ENCODE peak calls at places on chromosomes 13 and 19, in ten cellular contexts. V is adrenal gland, M is stomach, U is thyroid gland, A is GM23248, G is breast epithelium, T is heart right ventricle, D is tibial nerve, R is MM.1S, Z is psoas muscle. N is an unnamed sample. For H3K9me3, the result is how much of the 10 kb centered on the place peaks cover.

GRCh38 chr13:79393564-79394249 is 12.3 kb downstream of the RBM26 start:
- DNase-seq in V (no peak), M (peak), U (no peak), A (no peak), G (no peak), T (no peak), D (peak), R (peak), Z (no peak), N (no peak)

GRCh38 chr13:43880930-43881329 is 1.2 kb downstream of the LACC1 start:
- DNase-seq in V (no peak), M (no peak), U (no peak), A (peak), G (no peak), T (no peak), D (no peak), R (no peak), Z (no peak), N (no peak)

GRCh38 chr19:17931532-17932191 is 1.2 kb upstream of the CCDC124 start:
- DNase-seq in V (no peak), M (no peak), U (peak), A (no peak), G (no peak), T (no peak), D (no peak), R (no peak), Z (no peak), N (no peak)

GRCh38 chr13:23615677-23616076 is 45.5 kb downstream of the TNFRSF19 start:
- DNase-seq in V (no peak), M (no peak), U (no peak), A (no peak), G (no peak), T (no peak), D (no peak), R (no peak), Z (no peak), N (no peak)

GRCh38 chr19:44576843-44577565 is 36.4 kb upstream of the IGSF23 start:
- DNase-seq in V (no peak), M (peak), U (peak), A (peak), G (no peak), T (no peak), D (no peak), R (peak), Z (no peak), N (peak)

GRCh38 chr19:3698386-3698950 is 1.8 kb downstream of the PIP5K1C start:
- DNase-seq in V (no peak), M (no peak), U (no peak), A (peak), G (no peak), T (no peak), D (no peak), R (no peak), Z (no peak), N (no peak)

GRCh38 chr13:21150013-21150412 is 26.3 kb downstream of the SKA3 start:
- DNase-seq in V (no peak), M (no peak), U (no peak), A (no peak), G (no peak), T (no peak), D (no peak), R (no peak), Z (no peak), N (no peak)

GRCh38 chr19:33035461-33035860 is 29.2 kb downstream of the RHPN2 start:
- DNase-seq in V (no peak), M (no peak), U (no peak), A (no peak), G (no peak), T (no peak), D (no peak), R (no peak), Z (no peak), N (no peak)

GRCh38 chr13:67119481-67119883 is 110.7 kb downstream of the PCDH9 start:
- DNase-seq in V (no peak), M (no peak), U (no peak), A (peak), G (no peak), T (no peak), D (no peak), R (no peak), Z (no peak), N (peak)

GRCh38 chr19:4326837-4327251 is 11.8 kb downstream of the STAP2 start:
- DNase-seq in V (peak), M (no peak), U (no peak), A (no peak), G (no peak), T (no peak), D (no peak), R (no peak), Z (no peak), N (no peak)

GRCh38 chr13:25463496-25463895 is 91.7 kb downstream of the ATP8A2 start:
- DNase-seq in V (no peak), M (no peak), U (no peak), A (peak), G (no peak), T (no peak), D (no peak), R (no peak), Z (no peak), N (no peak)

GRCh38 chr19:18507021-18507726 is 14.7 kb downstream of the ELL start:
- DNase-seq in V (no peak), M (peak), U (no peak), A (no peak), G (no peak), T (peak), D (no peak), R (no peak), Z (peak), N (peak)

GRCh38 chr13:102399791-102400618 is 1.8 kb downstream of the FGF14 start:
- DNase-seq in V (no peak), M (no peak), U (peak), A (peak), G (no peak), T (peak), D (no peak), R (peak), Z (peak), N (no peak)

GRCh38 chr13:99908129-99908805 is 63.3 kb downstream of the ZIC5 start:
- DNase-seq in V (no peak), M (peak), U (no peak), A (no peak), G (no peak), T (no peak), D (no peak), R (no peak), Z (no peak), N (peak)

GRCh38 chr19:10809693-10810285 is 26.2 kb downstream of the TMED1 start:
- DNase-seq in V (no peak), M (no peak), U (no peak), A (no peak), G (no peak), T (no peak), D (no peak), R (no peak), Z (no peak), N (no peak)

GRCh38 chr13:101881593-101881992 is 429.1 kb downstream of the ITGBL1 start:
- DNase-seq in V (no peak), M (no peak), U (no peak), A (no peak), G (no peak), T (no peak), D (no peak), R (no peak), Z (no peak), N (no peak)

GRCh38 chr13:27339299-27339698 is 68.7 kb downstream of the RASL11A start:
- DNase-seq in V (no peak), M (peak), U (no peak), A (peak), G (no peak), T (no peak), D (peak), R (peak), Z (no peak), N (peak)

GRCh38 chr19:2604747-2605329 is 97.7 kb downstream of the GNG7 start:
- DNase-seq in V (no peak), M (no peak), U (no peak), A (no peak), G (no peak), T (no peak), D (no peak), R (no peak), Z (no peak), N (no peak)

GRCh38 chr13:64917566-64917965 is 2312.6 kb downstream of the PCDH9 start:
- DNase-seq in V (no peak), M (no peak), U (no peak), A (no peak), G (no peak), T (no peak), D (no peak), R (no peak), Z (no peak), N (no peak)

GRCh38 chr19:44626067-44626624 is 12.8 kb downstream of the IGSF23 start:
- DNase-seq in V (no peak), M (no peak), U (peak), A (peak), G (peak), T (no peak), D (no peak), R (no peak), Z (no peak), N (peak)

GRCh38 chr13:42498521-42498920 is 75.4 kb upstream of the TNFSF11 start:
- DNase-seq in V (no peak), M (no peak), U (no peak), A (no peak), G (no peak), T (no peak), D (no peak), R (no peak), Z (no peak), N (no peak)

GRCh38 chr13:99237981-99238662 is 20.1 kb downstream of the GPR18 start:
- DNase-seq in V (no peak), M (no peak), U (peak), A (no peak), G (no peak), T (no peak), D (no peak), R (no peak), Z (no peak), N (no peak)

GRCh38 chr19:21432590-21432989 is 35.7 kb downstream of the ZNF493 start:
- DNase-seq in V (no peak), M (no peak), U (no peak), A (no peak), G (no peak), T (no peak), D (no peak), R (no peak), Z (no peak), N (no peak)
- H3K9me3 ChIP-seq in V (under half), M (under half), U (under half), A (under half), G (under half), T (half or more), D (under half), R (under half), Z (under half), N (under half)

GRCh38 chr19:21047712-21048111 is 27.3 kb downstream of the ZNF430 start:
- DNase-seq in V (no peak), M (no peak), U (no peak), A (no peak), G (no peak), T (no peak), D (no peak), R (no peak), Z (no peak), N (no peak)

GRCh38 chr19:21052902-21053301 is 29.1 kb upstream of the ZNF714 start:
- DNase-seq in V (no peak), M (no peak), U (no peak), A (no peak), G (no peak), T (no peak), D (no peak), R (no peak), Z (no peak), N (no peak)
- H3K9me3 ChIP-seq in V (under half), M (under half), U (under half), A (under half), G (half or more), T (half or more), D (under half), R (under half), Z (under half), N (under half)

DNA sequence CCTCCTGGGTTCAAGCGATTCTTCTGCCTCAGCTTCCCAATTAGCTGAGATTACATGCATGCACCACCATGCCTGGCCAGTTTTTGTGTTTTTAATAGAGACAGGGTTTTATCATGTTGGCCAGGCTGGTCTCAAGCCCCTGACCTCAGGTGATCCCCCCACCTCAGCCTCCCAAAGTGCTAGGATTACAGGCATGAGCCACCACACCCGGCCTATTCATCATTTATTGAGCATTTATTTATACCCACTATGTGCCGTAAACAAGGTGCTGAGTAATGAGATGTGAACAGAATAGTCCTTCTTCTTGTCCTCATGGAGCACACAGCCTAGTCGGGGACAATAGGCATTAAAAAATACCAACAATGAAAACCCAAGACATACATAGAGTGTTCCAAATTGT is 25.6 kb downstream of the ACTN4 start:
- DNase-seq in V (no peak), M (no peak), U (no peak), A (no peak), G (no peak), T (no peak), D (no peak), R (no peak), Z (no peak), N (no peak)
- H3K9me3 ChIP-seq in V (under half), M (under half), U (under half), A (under half), G (under half), T (under half), D (under half), R (under half), Z (under half), N (under half)

GRCh38 chr19:22784051-22784450 is at the start of gene ZNF99:
- DNase-seq in V (peak), M (no peak), U (peak), A (no peak), G (peak), T (peak), D (peak), R (peak), Z (peak), N (no peak)

DNA sequence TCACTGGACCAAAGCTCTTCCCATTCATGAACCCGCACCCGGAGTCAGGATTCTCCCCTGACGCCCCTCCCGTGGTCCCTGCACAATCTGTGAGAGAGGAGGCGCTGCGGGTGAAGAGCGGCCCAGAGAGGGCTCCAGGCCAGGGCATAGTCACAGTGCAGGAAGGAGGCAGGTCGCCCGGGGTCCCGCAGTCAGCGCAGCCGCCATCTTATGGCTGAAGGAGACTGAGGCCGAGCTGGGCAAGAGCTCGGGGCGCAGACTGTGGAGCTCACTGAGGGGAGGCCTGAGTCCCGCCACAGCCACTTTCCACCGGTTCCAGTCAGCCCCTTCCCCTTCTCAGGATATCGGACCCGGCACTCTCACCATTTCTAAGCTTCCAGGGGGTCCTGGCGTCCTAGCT is 300 bp downstream of the ZNF99 start:
- DNase-seq in V (no peak), M (no peak), U (no peak), A (no peak), G (no peak), T (peak), D (no peak), R (no peak), Z (no peak), N (no peak)
- H3K9me3 ChIP-seq in V (under half), M (under half), U (under half), A (under half), G (under half), T (under half), D (under half), R (under half), Z (under half), N (under half)

GRCh38 chr19:56538254-56538760 is 441 bp upstream of the ZFP28 start:
- DNase-seq in V (peak), M (peak), U (peak), A (peak), G (peak), T (peak), D (peak), R (no peak), Z (peak), N (peak)
- H3K9me3 ChIP-seq in V (under half), M (under half), U (under half), A (under half), G (half or more), T (half or more), D (under half), R (under half), Z (half or more), N (under half)

GRCh38 chr19:14477417-14478112 is 2.4 kb upstream of the PTGER1 start:
- DNase-seq in V (no peak), M (no peak), U (no peak), A (no peak), G (no peak), T (peak), D (no peak), R (no peak), Z (no peak), N (no peak)

GRCh38 chr19:14478113-14478545 is 3.0 kb upstream of the PTGER1 start:
- DNase-seq in V (no peak), M (no peak), U (no peak), A (no peak), G (no peak), T (no peak), D (no peak), R (no peak), Z (no peak), N (no peak)

GRCh38 chr19:14479985-14480694 is 5.0 kb upstream of the PTGER1 start:
- DNase-seq in V (peak), M (peak), U (no peak), A (no peak), G (no peak), T (peak), D (no peak), R (peak), Z (peak), N (no peak)

GRCh38 chr19:14480695-14481069 is 5.5 kb upstream of the PTGER1 start:
- DNase-seq in V (no peak), M (no peak), U (no peak), A (peak), G (no peak), T (no peak), D (no peak), R (no peak), Z (no peak), N (no peak)

DNA sequence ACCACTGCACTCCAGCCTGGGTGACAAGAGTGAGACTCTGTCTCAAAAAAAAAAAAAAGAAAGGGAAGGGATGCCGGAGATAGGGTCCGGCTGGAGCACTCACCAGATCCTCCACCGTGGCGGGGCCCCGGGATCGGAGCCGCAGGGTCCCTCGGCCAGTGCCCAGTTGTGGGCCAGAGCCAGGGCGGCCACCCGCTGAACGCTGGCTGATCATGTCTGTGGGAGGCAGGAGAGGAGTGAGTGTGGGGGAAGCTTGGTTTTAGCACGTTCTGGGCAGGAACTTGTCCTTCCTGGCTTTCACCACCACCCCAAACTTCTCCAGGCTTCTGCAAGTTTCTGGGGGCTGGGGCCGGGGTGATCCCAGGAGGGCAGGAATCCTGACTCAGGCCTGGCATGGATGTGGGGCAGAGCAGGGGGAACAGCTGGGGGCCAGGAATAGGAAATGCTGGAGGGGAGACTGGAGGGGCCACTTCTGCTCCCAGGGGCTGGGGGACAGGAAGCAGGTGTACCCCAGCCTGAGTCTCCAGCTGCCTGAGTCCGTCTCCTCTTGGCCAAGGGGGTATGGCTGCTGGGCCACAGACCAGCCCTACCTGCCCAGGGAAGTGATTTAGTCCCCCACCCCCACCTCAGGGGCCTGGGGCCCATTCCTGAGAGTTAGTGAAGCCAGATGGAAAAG is 4.3 kb upstream of the PTGER1 start:
- DNase-seq in V (no peak), M (no peak), U (no peak), A (no peak), G (no peak), T (no peak), D (no peak), R (no peak), Z (no peak), N (no peak)
- H3K9me3 ChIP-seq in V (under half), M (under half), U (under half), A (under half), G (under half), T (under half), D (under half), R (under half), Z (under half), N (under half)

DNA sequence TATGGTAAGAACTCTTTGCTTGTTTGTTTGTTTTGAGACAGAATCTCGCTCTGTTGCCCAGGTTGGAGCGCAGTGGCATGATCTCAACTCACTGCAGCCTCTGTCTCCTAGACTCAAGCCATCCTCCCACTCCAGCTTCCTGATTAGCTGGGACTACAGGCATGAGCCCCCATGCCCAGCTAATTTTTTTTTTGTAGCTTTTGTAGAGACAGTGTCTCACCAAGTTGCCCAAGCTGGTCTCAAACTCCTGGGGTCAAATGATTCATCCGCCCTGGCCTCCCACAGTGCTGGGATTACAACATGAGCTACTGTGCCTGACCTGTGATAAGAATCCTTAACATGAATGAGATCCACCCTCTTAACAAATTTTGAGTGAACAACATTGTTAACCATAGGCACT is 183.9 kb upstream of the TSHZ3 start:
- DNase-seq in V (no peak), M (no peak), U (no peak), A (peak), G (no peak), T (no peak), D (no peak), R (no peak), Z (no peak), N (no peak)
- H3K9me3 ChIP-seq in V (under half), M (under half), U (under half), A (under half), G (under half), T (under half), D (under half), R (under half), Z (under half), N (under half)

GRCh38 chr13:113064000-113064533 is 41.5 kb upstream of the F7 start:
- DNase-seq in V (no peak), M (no peak), U (peak), A (no peak), G (no peak), T (peak), D (no peak), R (no peak), Z (no peak), N (no peak)

GRCh38 chr13:113064534-113065405 is 40.8 kb upstream of the F7 start:
- DNase-seq in V (no peak), M (no peak), U (peak), A (peak), G (no peak), T (peak), D (no peak), R (no peak), Z (no peak), N (peak)

GRCh38 chr13:113065406-113066141 is 40.0 kb upstream of the F7 start:
- DNase-seq in V (no peak), M (no peak), U (no peak), A (no peak), G (no peak), T (peak), D (no peak), R (no peak), Z (no peak), N (peak)

GRCh38 chr13:113066746-113067145 is 38.8 kb upstream of the F7 start:
- DNase-seq in V (no peak), M (no peak), U (no peak), A (no peak), G (no peak), T (peak), D (no peak), R (no peak), Z (no peak), N (no peak)

DNA sequence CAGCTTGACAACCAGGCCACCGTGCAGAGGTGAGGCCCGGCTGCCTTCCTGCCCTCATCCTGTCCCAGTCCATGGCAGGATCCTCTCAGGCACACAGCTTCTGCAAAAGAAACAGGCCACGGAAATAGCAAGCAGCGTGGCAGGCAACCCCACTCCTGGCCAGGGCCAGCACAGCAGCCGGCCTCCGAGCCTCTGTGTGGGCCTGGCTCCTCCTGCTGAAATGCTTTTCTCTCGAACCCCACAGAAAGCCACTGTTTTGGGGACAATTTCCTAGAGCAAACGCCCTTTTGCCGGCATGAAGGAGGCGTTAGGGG is 39.5 kb upstream of the F7 start:
- DNase-seq in V (no peak), M (no peak), U (no peak), A (no peak), G (no peak), T (no peak), D (no peak), R (no peak), Z (no peak), N (no peak)
- H3K9me3 ChIP-seq in V (under half), M (under half), U (under half), A (under half), G (under half), T (under half), D (under half), R (under half), Z (under half), N (under half)

N was measured in MG63.